ENCODE peak calls at places on chromosomes 2 and 18, in nine cellular contexts. F is stimulated activated CD4-positive, alpha-beta T cell treated with anti-CD3 and anti-CD28 coated beads, Interleukin-4, amount 100 ng/mL, for 4 hours; Y is central memory CD4-positive, alpha-beta T cell; U is kidney tubule cell; C is GDM1; G is HTR-8/SVneo; D is IMR-90; E is naive thymus-derived CD4-positive, alpha-beta T cell; J is GM19239. A is an unnamed sample.

GRCh38 chr2:28134262-28134812 is 243.8 kb downstream of the BABAM2 start:
- DNase-seq in Y (no peak), G (no peak), F (no peak), C (peak; percentile 7), U (peak; percentile 75), J (no peak), E (no peak), D (no peak), A (peak; percentile 62)

GRCh38 chr2:239201531-239201876 is 199.3 kb downstream of the HDAC4 start:
- DNase-seq in D (no peak), C (no peak), J (no peak), G (no peak), F (no peak), Y (no peak), U (no peak), E (no peak), A (no peak)

GRCh38 chr2:207617011-207617671 is 8.1 kb downstream of the METTL21A start:
- DNase-seq in E (no peak), D (peak; percentile 99), Y (no peak), F (no peak), G (peak; percentile 69), C (no peak), U (peak; percentile 73), J (no peak), A (peak; percentile 89)

GRCh38 chr2:235116885-235117492 is 165.2 kb downstream of the SH3BP4 start:
- DNase-seq in Y (no peak), J (no peak), D (peak; percentile 48), E (no peak), U (peak; percentile 58), C (no peak), G (peak; percentile 33), F (no peak), A (peak; percentile 56)

GRCh38 chr2:40690525-40690924 is 238.6 kb upstream of the SLC8A1 start:
- DNase-seq in E (no peak), D (no peak), Y (no peak), F (no peak), J (no peak), U (no peak), C (no peak), G (no peak), A (no peak)

GRCh38 chr2:28411956-28412609 is 19.4 kb downstream of the FOSL2 start:
- DNase-seq in E (no peak), F (no peak), G (no peak), D (no peak), Y (no peak), J (no peak), U (no peak), C (no peak), A (no peak)

GRCh38 chr18:48527467-48527866 is 11.4 kb upstream of the CTIF start:
- DNase-seq in D (no peak), J (no peak), U (no peak), E (no peak), F (no peak), C (no peak), Y (no peak), G (no peak), A (no peak)

GRCh38 chr18:63844254-63844653 is 43.3 kb upstream of the SERPINB2 start:
- DNase-seq in F (no peak), E (no peak), D (peak; percentile 67), J (no peak), U (peak; percentile 55), G (no peak), C (peak; percentile 9), Y (no peak), A (peak; percentile 64)

GRCh38 chr2:176085861-176086771 is 2.4 kb upstream of the EVX2 start:
- DNase-seq in U (peak; percentile 31), J (no peak), C (no peak), F (no peak), D (peak; percentile 34), Y (no peak), E (no peak), G (peak; percentile 51), A (peak; percentile 48)

GRCh38 chr2:195413944-195414343 is 243.1 kb upstream of the SLC39A10 start:
- DNase-seq in U (no peak), Y (no peak), F (no peak), J (no peak), D (no peak), E (no peak), G (no peak), C (no peak), A (no peak)

GRCh38 chr2:30108851-30109250 is 38.0 kb upstream of the YPEL5 start:
- DNase-seq in J (no peak), U (no peak), G (no peak), C (no peak), E (no peak), Y (no peak), D (no peak), F (no peak), A (no peak)

GRCh38 chr2:235951980-235952379 is 216.2 kb downstream of the GBX2 start:
- DNase-seq in U (peak; percentile 14), J (no peak), C (no peak), D (no peak), Y (peak; percentile 57), G (no peak), E (no peak), F (no peak), A (peak; percentile 70)

GRCh38 chr18:24683965-24684364 is 223.5 kb downstream of the HRH4 start:
- DNase-seq in Y (no peak), U (no peak), E (no peak), J (no peak), G (no peak), D (no peak), C (no peak), F (no peak), A (no peak)

GRCh38 chr2:203286532-203286931 is 41.7 kb upstream of the ABI2 start:
- DNase-seq in E (no peak), U (no peak), J (no peak), C (no peak), D (no peak), G (no peak), F (no peak), Y (no peak), A (no peak)

GRCh38 chr2:70922591-70923234 is 13.0 kb upstream of the ATP6V1B1 start:
- DNase-seq in U (no peak), G (no peak), F (no peak), Y (no peak), C (no peak), J (no peak), E (no peak), D (no peak), A (no peak)

GRCh38 chr2:141027221-141027620 is 1103.6 kb downstream of the LRP1B start:
- DNase-seq in U (no peak), J (no peak), E (no peak), Y (no peak), D (no peak), F (no peak), G (no peak), C (no peak), A (no peak)

GRCh38 chr2:68750592-68751396 is 16.2 kb downstream of the ARHGAP25 start:
- DNase-seq in E (no peak), U (no peak), G (no peak), F (no peak), J (no peak), Y (no peak), D (no peak), C (no peak), A (no peak)

A was measured in M059J.